ENCODE peak calls at places on chromosomes 12 and 14, in ten cellular contexts. T is Peyer's patch; L is A549; N is CD4-positive, alpha-beta T cell; P is astrocyte; Z is tibial artery; W is H1; J is naive thymus-derived CD4-positive, alpha-beta T cell; S is upper lobe of right lung; M is esophagus muscularis mucosa. O is an unnamed sample.

GRCh38 chr14:104114421-104115130 is 23.8 kb upstream of the KIF26A start:
- DNase-seq in Z (no peak), L (no peak), N (no peak), W (no peak), J (no peak), T (no peak), M (no peak), P (no peak), S (peak), O (no peak)

GRCh38 chr14:74867673-74868072 is 8.3 kb downstream of the PROX2 start:
- DNase-seq in W (no peak), M (no peak), S (no peak), N (peak), Z (peak), T (no peak), P (peak), L (no peak), J (peak), O (no peak)

GRCh38 chr12:73964641-73965040 is 573.0 kb upstream of the ATXN7L3B start:
- DNase-seq in L (no peak), Z (no peak), S (no peak), P (no peak), J (no peak), W (no peak), N (no peak), M (no peak), T (no peak), O (no peak)

GRCh38 chr12:121849660-121850059 is 9.0 kb downstream of the HPD start:
- DNase-seq in Z (no peak), P (no peak), L (no peak), M (no peak), N (no peak), J (no peak), W (no peak), S (no peak), T (no peak), O (no peak)

GRCh38 chr14:76181546-76181945 is 29.8 kb downstream of the GPATCH2L start:
- DNase-seq in M (no peak), P (no peak), S (no peak), Z (no peak), T (no peak), W (no peak), N (no peak), L (no peak), J (no peak), O (no peak)

GRCh38 chr14:32457213-32457920 is 128.3 kb downstream of the AKAP6 start:
- DNase-seq in P (peak), N (no peak), Z (no peak), W (no peak), T (no peak), M (no peak), S (no peak), J (no peak), L (no peak), O (no peak)

GRCh38 chr12:102548543-102548942 is 68.2 kb upstream of the IGF1 start:
- DNase-seq in J (no peak), N (no peak), S (no peak), T (no peak), L (no peak), W (no peak), Z (peak), P (no peak), M (no peak), O (no peak)

GRCh38 chr14:99356031-99356430 is 84.0 kb upstream of the BCL11B start:
- DNase-seq in L (no peak), Z (no peak), S (peak), N (no peak), M (no peak), T (no peak), P (no peak), J (no peak), W (no peak), O (no peak)

GRCh38 chr14:88791629-88792571 is 853 bp downstream of the EML5 start:
- DNase-seq in W (no peak), N (peak), S (peak), T (peak), P (no peak), M (no peak), J (no peak), Z (peak), L (peak), O (no peak)

GRCh38 chr14:94056579-94057308 is 24.3 kb downstream of the DDX24 start:
- DNase-seq in M (peak), S (no peak), J (no peak), W (no peak), T (no peak), N (no peak), Z (no peak), P (no peak), L (no peak), O (no peak)

GRCh38 chr12:107610030-107610859 is 75.4 kb upstream of the PWP1 start:
- DNase-seq in M (no peak), N (no peak), Z (no peak), J (peak), P (peak), W (peak), L (peak), S (no peak), T (no peak), O (no peak)

GRCh38 chr14:89351364-89351957 is 65.6 kb downstream of the FOXN3 start:
- DNase-seq in W (peak), S (peak), M (peak), J (peak), P (peak), N (no peak), T (no peak), Z (no peak), L (no peak), O (no peak)

GRCh38 chr12:1806301-1807106 is 13.9 kb upstream of the LRTM2 start:
- DNase-seq in T (peak), J (no peak), Z (no peak), W (no peak), M (no peak), S (peak), L (no peak), N (no peak), P (peak), O (no peak)

GRCh38 chr14:71003156-71003555 is 95.9 kb downstream of the PCNX1 start:
- DNase-seq in T (no peak), N (no peak), W (no peak), S (no peak), M (no peak), P (no peak), J (no peak), Z (no peak), L (no peak), O (no peak)

GRCh38 chr12:108004368-108004767 is 124.7 kb upstream of the WSCD2 start:
- DNase-seq in J (no peak), L (no peak), T (no peak), W (no peak), Z (no peak), S (no peak), M (peak), P (no peak), N (no peak), O (no peak)

GRCh38 chr14:91116913-91117588 is 3.2 kb downstream of the DGLUCY start:
- DNase-seq in Z (no peak), N (no peak), L (no peak), S (no peak), T (no peak), M (no peak), W (no peak), P (peak), J (no peak), O (no peak)

GRCh38 chr12:27801630-27802029 is 21.6 kb upstream of the MANSC4 start:
- DNase-seq in T (no peak), W (no peak), M (no peak), L (no peak), Z (no peak), S (no peak), P (no peak), N (no peak), J (no peak), O (no peak)

GRCh38 chr12:28369483-28369882 is 179.2 kb downstream of the CCDC91 start:
- DNase-seq in J (no peak), L (no peak), T (no peak), S (no peak), P (no peak), Z (no peak), N (no peak), M (no peak), W (no peak), O (no peak)

GRCh38 chr12:110107369-110108281 is 16.5 kb upstream of the IFT81 start:
- DNase-seq in Z (peak), L (peak), S (no peak), T (no peak), M (no peak), W (no peak), P (peak), N (no peak), J (no peak), O (no peak)

GRCh38 chr12:72017054-72017651 is 78.5 kb downstream of the TPH2 start:
- DNase-seq in Z (peak), P (peak), S (peak), T (peak), J (peak), M (peak), L (peak), W (peak), N (peak), O (peak)

GRCh38 chr14:40684328-40684727 is 922.3 kb upstream of the LRFN5 start:
- DNase-seq in N (no peak), S (no peak), P (no peak), M (no peak), Z (no peak), J (no peak), W (no peak), T (no peak), L (no peak), O (no peak)

GRCh38 chr14:105366386-105367074 is 31.8 kb upstream of the TEX22 start:
- DNase-seq in T (no peak), J (no peak), S (no peak), W (no peak), L (no peak), P (no peak), Z (no peak), N (no peak), M (no peak), O (no peak)

GRCh38 chr12:22100952-22101748 is 55.1 kb downstream of the CMAS start:
- DNase-seq in W (no peak), Z (peak), M (no peak), S (no peak), N (peak), L (no peak), T (no peak), J (peak), P (peak), O (peak)

GRCh38 chr12:105740970-105741725 is 397.6 kb downstream of the NUAK1 start:
- DNase-seq in W (no peak), Z (no peak), S (no peak), N (no peak), M (peak), J (no peak), T (no peak), P (no peak), L (no peak), O (no peak)

GRCh38 chr14:92012121-92012748 is 27.6 kb downstream of the TRIP11 start:
- DNase-seq in N (no peak), W (no peak), T (no peak), M (no peak), P (no peak), J (no peak), Z (no peak), S (no peak), L (no peak), O (no peak)

GRCh38 chr12:1582709-1583050 is 11.7 kb downstream of the FBXL14 start:
- DNase-seq in L (no peak), M (no peak), P (no peak), Z (no peak), N (no peak), T (no peak), W (no peak), S (no peak), J (no peak), O (no peak)

GRCh38 chr14:29822430-29822709 is 105.3 kb downstream of the PRKD1 start:
- DNase-seq in M (no peak), P (no peak), L (no peak), J (no peak), W (no peak), S (no peak), Z (no peak), T (no peak), N (no peak), O (no peak)

GRCh38 chr14:65226824-65227604 is 124.7 kb upstream of the MAX start:
- DNase-seq in P (no peak), S (no peak), M (no peak), T (peak), J (no peak), L (no peak), Z (no peak), W (no peak), N (no peak), O (no peak)

GRCh38 chr14:57153286-57153685 is 115.4 kb downstream of the EXOC5 start:
- DNase-seq in L (no peak), Z (no peak), M (no peak), P (no peak), J (no peak), S (no peak), N (no peak), T (no peak), W (no peak), O (no peak)

GRCh38 chr14:50451854-50452253 is 55.2 kb upstream of the CDKL1 start:
- DNase-seq in L (no peak), S (no peak), M (no peak), P (no peak), N (no peak), W (no peak), Z (no peak), J (no peak), T (no peak), O (no peak)

GRCh38 chr12:113348849-113349536 is 9.4 kb upstream of the PLBD2 start:
- DNase-seq in W (no peak), M (no peak), P (no peak), L (no peak), S (no peak), Z (no peak), J (no peak), N (no peak), T (no peak), O (no peak)

GRCh38 chr12:127785936-127786335 is 481.0 kb upstream of the TMEM132C start:
- DNase-seq in T (no peak), N (no peak), S (no peak), P (no peak), M (no peak), J (no peak), Z (no peak), W (no peak), L (no peak), O (no peak)

GRCh38 chr12:104747956-104748355 is 210.1 kb downstream of the SLC41A2 start:
- DNase-seq in M (no peak), S (no peak), J (no peak), Z (no peak), N (no peak), P (no peak), T (no peak), W (no peak), L (no peak), O (no peak)

GRCh38 chr14:103317251-103317650 is 16.8 kb upstream of the EIF5 start:
- DNase-seq in P (no peak), N (no peak), L (no peak), W (no peak), Z (no peak), T (no peak), M (no peak), S (peak), J (no peak), O (no peak)

GRCh38 chr12:6935551-6936377 is 7.9 kb upstream of the RNU7-1 start:
- DNase-seq in J (no peak), P (no peak), W (no peak), L (no peak), Z (no peak), N (no peak), S (no peak), M (no peak), T (peak), O (no peak)
- H3K27ac ChIP-seq in J (peak), P (no peak), W (no peak), L (no peak), Z (no peak), N (peak), S (no peak), M (peak), T (peak), O (no peak)

GRCh38 chr12:50271724-50272247 is 11.5 kb downstream of the LIMA1 start:
- DNase-seq in M (no peak), Z (no peak), S (no peak), N (no peak), L (no peak), T (no peak), P (peak), J (no peak), W (no peak), O (no peak)
- H3K27ac ChIP-seq in M (peak), Z (peak), S (peak), N (no peak), L (peak), T (peak), P (no peak), J (no peak), W (no peak), O (no peak)

DNA sequence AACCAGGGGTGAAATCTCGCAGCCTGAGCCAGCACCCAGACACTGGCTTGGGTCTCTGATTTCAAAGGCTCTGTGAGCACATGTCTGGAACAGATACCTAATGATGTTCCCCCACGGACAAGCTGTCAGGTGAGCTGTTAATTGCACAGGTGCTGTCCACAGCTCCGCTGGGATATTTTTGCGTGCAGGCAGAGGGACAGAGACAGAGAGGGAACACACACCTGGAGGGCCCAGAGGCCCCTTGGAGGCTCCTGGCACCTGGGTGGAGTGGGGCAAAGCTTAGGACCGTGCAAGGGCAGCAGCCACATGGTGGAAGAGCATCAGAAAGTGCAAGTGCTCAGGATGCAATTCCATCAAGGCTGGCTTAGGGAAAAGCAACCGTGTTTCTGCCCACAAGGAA is 57.3 kb downstream of the ARL6IP4 start:
- DNase-seq in P (no peak), S (peak), N (no peak), Z (no peak), M (no peak), J (no peak), L (no peak), W (no peak), T (peak), O (no peak)
- H3K27ac ChIP-seq in P (no peak), S (no peak), N (no peak), Z (no peak), M (no peak), J (no peak), L (no peak), W (no peak), T (no peak), O (no peak)

DNA sequence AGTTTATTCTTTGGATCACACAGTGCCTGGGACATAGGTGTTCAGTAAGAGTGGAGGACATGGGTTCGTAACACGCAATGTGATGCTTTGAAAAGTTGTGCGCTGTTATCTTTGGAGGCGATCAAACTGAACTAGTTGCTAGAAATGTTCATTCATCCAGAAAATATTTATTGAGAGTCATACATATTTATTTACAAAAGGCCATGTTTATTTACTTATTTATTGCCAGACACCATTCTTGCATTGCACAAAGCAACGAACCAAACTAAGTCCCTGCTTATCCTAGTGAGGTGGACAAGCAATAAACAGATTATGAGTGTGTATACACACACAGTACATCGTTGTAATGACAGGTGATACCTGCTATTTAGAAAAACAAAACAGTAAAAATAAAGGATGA is 12.6 kb downstream of the BHLHE41 start:
- DNase-seq in M (no peak), S (no peak), L (no peak), Z (no peak), T (no peak), W (no peak), J (no peak), P (no peak), N (no peak), O (no peak)
- H3K27ac ChIP-seq in M (no peak), S (no peak), L (no peak), Z (peak), T (no peak), W (no peak), J (no peak), P (no peak), N (no peak), O (no peak)